ENCODE peak calls at places on chromosomes 2 and 18, in five cellular contexts. Z, D, T, B and H are unnamed samples.

GRCh38 chr2:25044990-25045389 is 3.1 kb downstream of the EFR3B start:
- DNase-seq in D (no peak), B (no peak), Z (no peak), T (no peak), H (no peak)

GRCh38 chr2:20578266-20578894 is 72.5 kb downstream of the HS1BP3 start:
- DNase-seq in D (no peak), Z (no peak), B (no peak), T (no peak), H (no peak)

GRCh38 chr2:26605195-26605968 is 35.8 kb downstream of the CIB4 start:
- DNase-seq in Z (peak; percentile 62), B (no peak), D (peak; percentile 65), T (no peak), H (peak; percentile 33)

GRCh38 chr2:8546319-8547283 is 135.3 kb upstream of the ID2 start:
- DNase-seq in B (no peak), D (no peak), T (no peak), Z (no peak), H (no peak)

GRCh38 chr18:40413160-40413559 is 1541.9 kb upstream of the PIK3C3 start:
- DNase-seq in D (no peak), T (no peak), B (no peak), Z (no peak), H (peak; percentile 28)

GRCh38 chr2:239663364-239663924 is 262.6 kb upstream of the HDAC4 start:
- DNase-seq in B (no peak), T (no peak), D (no peak), Z (no peak), H (no peak)

GRCh38 chr18:75154259-75154658 is 54.7 kb downstream of the PTGR3 start:
- DNase-seq in D (no peak), B (no peak), T (no peak), Z (no peak), H (no peak)

GRCh38 chr2:143778981-143779380 is 649.8 kb downstream of the ARHGAP15 start:
- DNase-seq in D (no peak), Z (no peak), T (no peak), B (no peak), H (no peak)

GRCh38 chr2:221423212-221423804 is 148.8 kb downstream of the EPHA4 start:
- DNase-seq in B (no peak), Z (no peak), T (no peak), D (peak; percentile 81), H (no peak)

GRCh38 chr2:238507836-238508235 is 81.1 kb downstream of the ASB1 start:
- DNase-seq in T (no peak), D (no peak), Z (no peak), B (no peak), H (no peak)

GRCh38 chr2:46145017-46145416 is 152.2 kb upstream of the EPAS1 start:
- DNase-seq in B (no peak), Z (no peak), T (no peak), D (no peak), H (no peak)

GRCh38 chr18:79486356-79487197 is 90.8 kb downstream of the NFATC1 start:
- DNase-seq in Z (no peak), D (no peak), B (no peak), T (no peak), H (no peak)

GRCh38 chr2:149422337-149422990 is 92.1 kb downstream of the LYPD6 start:
- DNase-seq in T (no peak), Z (no peak), B (no peak), D (peak; percentile 57), H (no peak)

GRCh38 chr18:499351-500229 is 911 bp downstream of the COLEC12 start:
- DNase-seq in Z (no peak), T (peak; percentile 31), B (no peak), D (peak; percentile 95), H (peak; percentile 8)

GRCh38 chr18:57784034-57784815 is 18.9 kb downstream of the ATP8B1 start:
- DNase-seq in T (no peak), B (no peak), D (peak; percentile 70), Z (no peak), H (no peak)

GRCh38 chr2:179695486-179695885 is 165.9 kb downstream of the ZNF385B start:
- DNase-seq in D (no peak), Z (no peak), B (no peak), T (no peak), H (no peak)

GRCh38 chr2:205964111-205964761 is 121.7 kb downstream of the INO80D start:
- DNase-seq in D (no peak), Z (no peak), B (no peak), T (no peak), H (no peak)

DNA sequence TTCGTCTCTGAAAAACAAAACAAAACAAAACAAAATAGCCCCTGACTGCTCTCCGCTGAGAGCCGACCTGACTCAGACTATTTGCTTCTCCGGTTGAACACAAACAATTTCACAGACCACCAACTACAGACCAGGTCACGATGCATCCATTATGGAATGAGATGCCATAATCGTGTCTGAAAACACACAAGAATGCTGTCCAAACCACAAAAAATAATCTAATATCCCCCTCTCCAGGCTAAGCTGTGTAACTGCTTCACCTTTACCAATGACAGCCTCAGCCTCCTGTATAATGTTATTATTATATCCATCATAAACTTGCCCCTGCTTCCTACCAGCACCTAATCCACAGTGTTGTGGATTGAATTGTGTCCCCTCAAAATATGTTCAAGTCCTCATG is 114.7 kb downstream of the DNAH6 start:
- DNase-seq in Z (peak; percentile 19), T (no peak), D (peak; percentile 55), B (no peak), H (no peak)
- TF ChIP-seq CTCF in Z (peak; percentile 3), T (no peak), D (peak; percentile 63), B (peak; percentile 67), H (peak; percentile 75)

GRCh38 chr2:234905547-234906260 is 46.1 kb upstream of the SH3BP4 start:
- DNase-seq in D (peak; percentile 51), B (no peak), T (no peak), Z (no peak), H (no peak)

GRCh38 chr2:234910186-234910679 is 41.6 kb upstream of the SH3BP4 start:
- DNase-seq in B (no peak), D (no peak), Z (no peak), T (no peak), H (no peak)

DNA sequence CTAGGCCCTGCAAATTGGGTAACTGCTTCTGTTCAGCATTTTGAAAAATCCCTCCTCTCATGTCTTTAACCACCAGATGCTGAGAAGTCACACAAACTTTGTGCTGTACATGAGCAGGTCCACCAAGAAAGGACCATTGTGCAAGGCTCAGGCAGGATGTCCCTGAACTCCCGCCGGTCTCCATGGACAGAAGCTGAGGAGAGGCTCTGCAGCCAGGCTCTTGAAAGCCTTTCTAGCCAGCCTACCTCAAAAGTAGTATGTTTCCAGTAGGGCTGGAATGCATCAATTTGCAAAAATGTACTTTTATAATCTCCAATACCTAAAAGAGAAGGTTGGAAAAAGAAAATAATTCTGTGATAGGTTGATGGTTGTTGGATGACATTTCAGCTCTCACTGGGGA is 47.0 kb upstream of the SH3BP4 start:
- DNase-seq in Z (no peak), D (no peak), B (no peak), T (no peak), H (no peak)
- TF ChIP-seq CTCF in Z (no peak), D (no peak), B (no peak), T (no peak), H (no peak)

DNA sequence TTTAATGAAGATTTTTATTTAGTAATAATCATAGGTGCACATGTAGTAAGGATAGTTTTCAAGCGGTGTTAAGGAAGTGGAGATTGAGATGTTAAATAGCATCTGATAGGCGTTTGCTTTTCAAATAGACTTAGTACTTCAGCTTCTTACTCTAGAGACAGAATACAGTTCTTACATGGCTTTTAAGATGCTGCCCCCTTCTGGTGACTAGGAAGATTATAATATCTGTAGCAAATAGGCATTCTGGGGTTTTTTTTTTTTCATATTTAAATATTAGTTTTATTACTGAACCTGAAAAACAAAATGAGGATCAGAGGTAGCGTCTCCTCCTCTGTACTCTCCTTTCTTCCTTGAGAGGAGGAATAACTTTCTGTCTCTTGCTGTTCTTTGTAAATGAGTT is 100.2 kb downstream of the AGAP1 start:
- DNase-seq in T (no peak), D (peak; percentile 91), B (no peak), Z (peak; percentile 52), H (no peak)
- TF ChIP-seq CTCF in T (peak; percentile 55), D (peak; percentile 63), B (peak; percentile 58), Z (peak; percentile 37), H (peak; percentile 92)

DNA sequence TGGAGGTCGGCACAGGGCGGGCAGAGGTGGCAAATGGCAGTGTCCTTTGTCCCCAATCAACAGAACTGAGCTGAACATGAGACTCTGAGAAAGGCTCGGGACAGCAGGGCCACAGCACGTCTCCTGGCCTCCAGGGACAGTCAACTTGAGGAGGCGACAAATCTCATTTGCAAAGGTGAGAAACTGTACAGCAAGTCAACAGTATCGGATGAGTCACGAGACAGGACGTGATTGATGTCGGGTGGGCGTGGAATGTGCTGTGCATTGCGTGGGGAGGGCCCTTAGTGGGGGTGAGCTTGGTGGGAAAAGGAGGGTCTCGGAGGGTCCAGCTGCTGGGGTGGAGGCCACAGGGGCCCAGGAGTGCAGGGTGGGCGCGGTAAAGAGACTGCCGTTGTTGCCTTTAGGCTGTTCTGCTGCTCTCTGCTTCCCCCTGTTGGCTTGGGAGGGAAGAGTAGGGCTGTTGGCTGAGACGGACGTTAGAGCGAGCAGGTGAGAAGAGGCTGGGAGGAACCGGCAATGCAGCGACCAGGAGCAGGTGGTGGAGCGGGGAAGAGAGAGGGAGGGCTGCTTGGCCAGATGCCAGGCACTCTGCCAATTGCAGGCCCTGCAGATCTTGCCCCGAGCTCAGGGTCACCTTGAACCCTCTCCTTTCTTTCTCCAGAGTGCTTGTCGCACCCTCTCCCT is 164.3 kb downstream of the BCL2 start:
- DNase-seq in T (peak; percentile 77), D (no peak), B (peak; percentile 72), Z (no peak), H (peak; percentile 51)
- TF ChIP-seq CTCF in T (peak; percentile 68), D (peak; percentile 75), B (peak; percentile 94), Z (peak; percentile 53), H (peak; percentile 67)

GRCh38 chr2:37895135-37895534 is 30.0 kb upstream of the RMDN2 start:
- DNase-seq in T (no peak), B (no peak), Z (no peak), D (no peak), H (no peak)

GRCh38 chr2:37898448-37898847 is 26.6 kb upstream of the RMDN2 start:
- DNase-seq in T (no peak), B (no peak), Z (no peak), D (no peak), H (no peak)

GRCh38 chr2:37897511-37897910 is 27.6 kb upstream of the RMDN2 start:
- DNase-seq in Z (no peak), D (no peak), T (no peak), B (no peak), H (no peak)

GRCh38 chr2:37894601-37895000 is 30.5 kb upstream of the RMDN2 start:
- DNase-seq in Z (no peak), B (no peak), D (peak; percentile 55), T (no peak), H (no peak)

DNA sequence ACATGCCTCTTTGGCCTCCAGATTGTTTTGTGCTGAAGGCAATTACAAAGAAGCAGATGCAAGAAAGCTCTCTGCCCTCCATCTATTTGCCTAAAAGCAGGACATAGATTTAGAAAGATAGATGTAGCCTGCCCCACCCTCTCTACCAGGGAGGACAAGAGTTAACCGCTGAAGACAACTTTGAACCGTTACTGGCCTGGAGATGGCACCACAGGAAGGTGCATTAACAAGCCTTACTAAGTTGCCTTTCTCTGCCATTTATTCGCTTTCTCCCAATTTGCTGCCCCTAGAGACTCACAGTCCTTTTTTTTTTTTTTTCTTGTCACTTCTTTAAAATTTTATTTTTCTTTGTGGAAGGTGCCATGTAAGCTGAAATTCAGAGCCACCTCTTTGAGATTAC is 28.8 kb upstream of the RMDN2 start:
- DNase-seq in T (no peak), B (no peak), Z (no peak), D (no peak), H (no peak)
- TF ChIP-seq CTCF in T (no peak), B (no peak), Z (no peak), D (no peak), H (no peak)